ENCODE peak calls at places on chromosomes 16 and 17, in nine cellular contexts. One of them, this sample, is unnamed.

GRCh38 chr17:52202572-52202876 is 44.0 kb upstream of the CA10 start:
- DNase-seq in DND-41: no peak
- DNase-seq in endothelial cell: no peak
- DNase-seq in naive thymus-derived CD8-positive, alpha-beta T cell: no peak
- DNase-seq in amygdala: no peak
- DNase-seq in activated CD4-positive, alpha-beta T cell treated with anti-CD3 and anti-CD28 coated beads for 36 hours: no peak
- DNase-seq in HEK293T: no peak
- DNase-seq in lower leg skin: no peak
- DNase-seq in aorta: no peak
- DNase-seq in this sample: no peak

GRCh38 chr17:3502466-3502865 is 26.7 kb downstream of the ASPA start:
- DNase-seq in naive thymus-derived CD8-positive, alpha-beta T cell: no peak
- DNase-seq in lower leg skin: no peak
- DNase-seq in endothelial cell: no peak
- DNase-seq in aorta: no peak
- DNase-seq in HEK293T: no peak
- DNase-seq in activated CD4-positive, alpha-beta T cell treated with anti-CD3 and anti-CD28 coated beads for 36 hours: no peak
- DNase-seq in amygdala: no peak
- DNase-seq in DND-41: no peak
- DNase-seq in this sample: no peak

GRCh38 chr16:4358831-4359561 is 7.9 kb upstream of the PAM16 start:
- DNase-seq in amygdala: no peak
- DNase-seq in HEK293T: peak
- DNase-seq in lower leg skin: peak
- DNase-seq in DND-41: peak
- DNase-seq in naive thymus-derived CD8-positive, alpha-beta T cell: peak
- DNase-seq in aorta: no peak
- DNase-seq in activated CD4-positive, alpha-beta T cell treated with anti-CD3 and anti-CD28 coated beads for 36 hours: peak
- DNase-seq in endothelial cell: peak
- DNase-seq in this sample: no peak

GRCh38 chr16:66849021-66849420 is 4.8 kb downstream of the CA7 start:
- DNase-seq in aorta: peak
- DNase-seq in lower leg skin: no peak
- DNase-seq in naive thymus-derived CD8-positive, alpha-beta T cell: no peak
- DNase-seq in DND-41: no peak
- DNase-seq in HEK293T: no peak
- DNase-seq in endothelial cell: no peak
- DNase-seq in amygdala: no peak
- DNase-seq in activated CD4-positive, alpha-beta T cell treated with anti-CD3 and anti-CD28 coated beads for 36 hours: no peak
- DNase-seq in this sample: no peak

GRCh38 chr17:81388612-81389367 is 6.5 kb upstream of the BAHCC1 start:
- DNase-seq in aorta: no peak
- DNase-seq in naive thymus-derived CD8-positive, alpha-beta T cell: no peak
- DNase-seq in amygdala: no peak
- DNase-seq in HEK293T: no peak
- DNase-seq in lower leg skin: no peak
- DNase-seq in DND-41: no peak
- DNase-seq in endothelial cell: no peak
- DNase-seq in activated CD4-positive, alpha-beta T cell treated with anti-CD3 and anti-CD28 coated beads for 36 hours: no peak
- DNase-seq in this sample: no peak

GRCh38 chr16:74931445-74931844 is 53.5 kb downstream of the WDR59 start:
- DNase-seq in DND-41: no peak
- DNase-seq in lower leg skin: peak
- DNase-seq in HEK293T: no peak
- DNase-seq in endothelial cell: no peak
- DNase-seq in activated CD4-positive, alpha-beta T cell treated with anti-CD3 and anti-CD28 coated beads for 36 hours: no peak
- DNase-seq in amygdala: no peak
- DNase-seq in naive thymus-derived CD8-positive, alpha-beta T cell: no peak
- DNase-seq in aorta: no peak
- DNase-seq in this sample: no peak

GRCh38 chr17:41730479-41730878 is 4.0 kb downstream of the HAP1 start:
- DNase-seq in aorta: no peak
- DNase-seq in activated CD4-positive, alpha-beta T cell treated with anti-CD3 and anti-CD28 coated beads for 36 hours: no peak
- DNase-seq in HEK293T: no peak
- DNase-seq in DND-41: no peak
- DNase-seq in endothelial cell: no peak
- DNase-seq in amygdala: no peak
- DNase-seq in lower leg skin: no peak
- DNase-seq in naive thymus-derived CD8-positive, alpha-beta T cell: no peak
- DNase-seq in this sample: no peak

GRCh38 chr16:48949636-48950035 is 332.0 kb downstream of the CBLN1 start:
- DNase-seq in naive thymus-derived CD8-positive, alpha-beta T cell: no peak
- DNase-seq in aorta: no peak
- DNase-seq in endothelial cell: no peak
- DNase-seq in activated CD4-positive, alpha-beta T cell treated with anti-CD3 and anti-CD28 coated beads for 36 hours: no peak
- DNase-seq in DND-41: no peak
- DNase-seq in lower leg skin: no peak
- DNase-seq in HEK293T: no peak
- DNase-seq in amygdala: no peak
- DNase-seq in this sample: no peak

GRCh38 chr16:57264950-57265371 is 19.5 kb downstream of the PLLP start:
- DNase-seq in aorta: no peak
- DNase-seq in amygdala: no peak
- DNase-seq in DND-41: no peak
- DNase-seq in endothelial cell: no peak
- DNase-seq in lower leg skin: no peak
- DNase-seq in HEK293T: no peak
- DNase-seq in activated CD4-positive, alpha-beta T cell treated with anti-CD3 and anti-CD28 coated beads for 36 hours: no peak
- DNase-seq in naive thymus-derived CD8-positive, alpha-beta T cell: peak
- DNase-seq in this sample: no peak

GRCh38 chr16:88393034-88393433 is 10.3 kb downstream of the ZNF469 start:
- DNase-seq in aorta: peak
- DNase-seq in activated CD4-positive, alpha-beta T cell treated with anti-CD3 and anti-CD28 coated beads for 36 hours: no peak
- DNase-seq in lower leg skin: no peak
- DNase-seq in naive thymus-derived CD8-positive, alpha-beta T cell: no peak
- DNase-seq in HEK293T: no peak
- DNase-seq in DND-41: no peak
- DNase-seq in amygdala: no peak
- DNase-seq in endothelial cell: no peak
- DNase-seq in this sample: no peak

GRCh38 chr16:62041401-62041800 is 5.2 kb upstream of the CDH8 start:
- DNase-seq in naive thymus-derived CD8-positive, alpha-beta T cell: no peak
- DNase-seq in HEK293T: peak
- DNase-seq in activated CD4-positive, alpha-beta T cell treated with anti-CD3 and anti-CD28 coated beads for 36 hours: no peak
- DNase-seq in amygdala: no peak
- DNase-seq in endothelial cell: peak
- DNase-seq in DND-41: no peak
- DNase-seq in lower leg skin: no peak
- DNase-seq in aorta: no peak
- DNase-seq in this sample: peak

GRCh38 chr16:68760671-68761275 is 23.7 kb downstream of the CDH1 start:
- DNase-seq in HEK293T: no peak
- DNase-seq in naive thymus-derived CD8-positive, alpha-beta T cell: no peak
- DNase-seq in endothelial cell: no peak
- DNase-seq in DND-41: no peak
- DNase-seq in activated CD4-positive, alpha-beta T cell treated with anti-CD3 and anti-CD28 coated beads for 36 hours: peak
- DNase-seq in aorta: no peak
- DNase-seq in lower leg skin: no peak
- DNase-seq in amygdala: peak
- DNase-seq in this sample: peak

GRCh38 chr17:70655179-70655578 is 485.8 kb downstream of the KCNJ2 start:
- DNase-seq in endothelial cell: no peak
- DNase-seq in lower leg skin: no peak
- DNase-seq in amygdala: no peak
- DNase-seq in naive thymus-derived CD8-positive, alpha-beta T cell: no peak
- DNase-seq in aorta: no peak
- DNase-seq in HEK293T: no peak
- DNase-seq in DND-41: no peak
- DNase-seq in activated CD4-positive, alpha-beta T cell treated with anti-CD3 and anti-CD28 coated beads for 36 hours: no peak
- DNase-seq in this sample: no peak

GRCh38 chr17:75404223-75404738 is 1.2 kb downstream of the GRB2 start:
- DNase-seq in aorta: peak
- DNase-seq in lower leg skin: peak
- DNase-seq in endothelial cell: peak
- DNase-seq in DND-41: peak
- DNase-seq in HEK293T: peak
- DNase-seq in activated CD4-positive, alpha-beta T cell treated with anti-CD3 and anti-CD28 coated beads for 36 hours: peak
- DNase-seq in amygdala: no peak
- DNase-seq in naive thymus-derived CD8-positive, alpha-beta T cell: peak
- DNase-seq in this sample: peak

GRCh38 chr17:63139356-63139755 is 173.3 kb downstream of the TANC2 start:
- DNase-seq in activated CD4-positive, alpha-beta T cell treated with anti-CD3 and anti-CD28 coated beads for 36 hours: no peak
- DNase-seq in endothelial cell: no peak
- DNase-seq in HEK293T: no peak
- DNase-seq in amygdala: no peak
- DNase-seq in aorta: no peak
- DNase-seq in lower leg skin: no peak
- DNase-seq in DND-41: no peak
- DNase-seq in naive thymus-derived CD8-positive, alpha-beta T cell: no peak
- DNase-seq in this sample: no peak

GRCh38 chr16:19776565-19776964 is 58.5 kb downstream of the IQCK start:
- DNase-seq in amygdala: no peak
- DNase-seq in naive thymus-derived CD8-positive, alpha-beta T cell: no peak
- DNase-seq in endothelial cell: no peak
- DNase-seq in lower leg skin: no peak
- DNase-seq in HEK293T: no peak
- DNase-seq in activated CD4-positive, alpha-beta T cell treated with anti-CD3 and anti-CD28 coated beads for 36 hours: no peak
- DNase-seq in DND-41: no peak
- DNase-seq in aorta: no peak
- DNase-seq in this sample: no peak

GRCh38 chr16:53476867-53477266 is 26.1 kb downstream of the AKTIP start:
- DNase-seq in naive thymus-derived CD8-positive, alpha-beta T cell: no peak
- DNase-seq in aorta: no peak
- DNase-seq in DND-41: no peak
- DNase-seq in endothelial cell: no peak
- DNase-seq in activated CD4-positive, alpha-beta T cell treated with anti-CD3 and anti-CD28 coated beads for 36 hours: no peak
- DNase-seq in lower leg skin: no peak
- DNase-seq in amygdala: no peak
- DNase-seq in HEK293T: no peak
- DNase-seq in this sample: no peak

GRCh38 chr17:29162082-29162908 is 17.9 kb downstream of the MYO18A start:
- DNase-seq in amygdala: no peak
- DNase-seq in activated CD4-positive, alpha-beta T cell treated with anti-CD3 and anti-CD28 coated beads for 36 hours: no peak
- DNase-seq in lower leg skin: no peak
- DNase-seq in HEK293T: no peak
- DNase-seq in aorta: no peak
- DNase-seq in DND-41: no peak
- DNase-seq in naive thymus-derived CD8-positive, alpha-beta T cell: no peak
- DNase-seq in endothelial cell: no peak
- DNase-seq in this sample: no peak

GRCh38 chr16:17359778-17360177 is 111.0 kb downstream of the XYLT1 start:
- DNase-seq in DND-41: no peak
- DNase-seq in amygdala: no peak
- DNase-seq in lower leg skin: no peak
- DNase-seq in naive thymus-derived CD8-positive, alpha-beta T cell: no peak
- DNase-seq in activated CD4-positive, alpha-beta T cell treated with anti-CD3 and anti-CD28 coated beads for 36 hours: peak
- DNase-seq in endothelial cell: no peak
- DNase-seq in aorta: no peak
- DNase-seq in HEK293T: no peak
- DNase-seq in this sample: peak

GRCh38 chr16:23826528-23827244 is 9.1 kb upstream of the PRKCB start:
- DNase-seq in lower leg skin: peak
- DNase-seq in aorta: no peak
- DNase-seq in amygdala: no peak
- DNase-seq in activated CD4-positive, alpha-beta T cell treated with anti-CD3 and anti-CD28 coated beads for 36 hours: no peak
- DNase-seq in naive thymus-derived CD8-positive, alpha-beta T cell: no peak
- DNase-seq in endothelial cell: no peak
- DNase-seq in DND-41: peak
- DNase-seq in HEK293T: no peak
- DNase-seq in this sample: no peak

GRCh38 chr16:4489030-4489429 is 12.8 kb downstream of the HMOX2 start:
- DNase-seq in aorta: no peak
- DNase-seq in HEK293T: no peak
- DNase-seq in activated CD4-positive, alpha-beta T cell treated with anti-CD3 and anti-CD28 coated beads for 36 hours: no peak
- DNase-seq in endothelial cell: no peak
- DNase-seq in amygdala: no peak
- DNase-seq in DND-41: no peak
- DNase-seq in naive thymus-derived CD8-positive, alpha-beta T cell: no peak
- DNase-seq in lower leg skin: no peak
- DNase-seq in this sample: no peak

GRCh38 chr17:82859431-82860403 is 19.9 kb upstream of the ZNF750 start:
- DNase-seq in naive thymus-derived CD8-positive, alpha-beta T cell: peak
- DNase-seq in endothelial cell: no peak
- DNase-seq in DND-41: peak
- DNase-seq in lower leg skin: no peak
- DNase-seq in HEK293T: no peak
- DNase-seq in amygdala: no peak
- DNase-seq in aorta: peak
- DNase-seq in activated CD4-positive, alpha-beta T cell treated with anti-CD3 and anti-CD28 coated beads for 36 hours: peak
- DNase-seq in this sample: no peak